ENCODE peak calls at places on chromosome 10, in four cellular contexts. B is Calu3; Z is HFF-Myc; X is activated CD8-positive, alpha-beta T cell treated with anti-CD3 and anti-CD28 coated beads for 36 hours. K is an unnamed sample.

GRCh38 chr10:101566333-101567164 is 21.5 kb downstream of the POLL start:
- DNase-seq in Z (no peak), B (no peak), X (peak), K (peak)

GRCh38 chr10:121804460-121804859 is 123.4 kb downstream of the ATE1 start:
- DNase-seq in Z (no peak), X (no peak), B (no peak), K (no peak)

GRCh38 chr10:101588879-101589278 is 758 bp downstream of the DPCD start:
- DNase-seq in X (no peak), Z (no peak), B (peak), K (no peak)

GRCh38 chr10:26389533-26389932 is 48.6 kb upstream of the APBB1IP start:
- DNase-seq in Z (no peak), B (no peak), X (no peak), K (no peak)

GRCh38 chr10:124193309-124193696 is 99.9 kb upstream of the CHST15 start:
- DNase-seq in X (no peak), B (no peak), Z (no peak), K (no peak)

GRCh38 chr10:36057180-36057579 is 415.1 kb upstream of the FZD8 start:
- DNase-seq in X (no peak), Z (no peak), B (no peak), K (no peak)

GRCh38 chr10:35563266-35563891 is 41.8 kb upstream of the GJD4 start:
- DNase-seq in Z (peak), B (peak), X (peak), K (peak)

GRCh38 chr10:70820976-70821750 is 5.4 kb downstream of the SGPL1 start:
- DNase-seq in X (no peak), B (no peak), Z (no peak), K (no peak)

GRCh38 chr10:90787906-90788491 is 69.8 kb downstream of the HTR7 start:
- DNase-seq in Z (no peak), X (peak), B (peak), K (no peak)

GRCh38 chr10:43795639-43796038 is 147.0 kb upstream of the ZNF32 start:
- DNase-seq in B (no peak), X (no peak), Z (no peak), K (no peak)

GRCh38 chr10:61942997-61943457 is 41.5 kb downstream of the ARID5B start:
- DNase-seq in X (no peak), Z (no peak), B (no peak), K (no peak)

GRCh38 chr10:61919646-61920215 is 18.2 kb downstream of the ARID5B start:
- DNase-seq in B (no peak), Z (no peak), X (no peak), K (no peak)

GRCh38 chr10:28685717-28686116 is 8.4 kb downstream of the BAMBI start:
- DNase-seq in Z (no peak), B (no peak), X (no peak), K (no peak)

GRCh38 chr10:102770792-102771191 is 27.0 kb downstream of the WBP1L start:
- DNase-seq in X (no peak), Z (no peak), B (no peak), K (no peak)

GRCh38 chr10:15585303-15585715 is 134.4 kb downstream of the ITGA8 start:
- DNase-seq in Z (peak), X (peak), B (peak), K (peak)

GRCh38 chr10:112949875-112950507 is at the start of gene TCF7L2:
- DNase-seq in B (peak), X (peak), Z (peak), K (peak)

GRCh38 chr10:12549297-12549696 is 199.9 kb downstream of the CAMK1D start:
- DNase-seq in X (no peak), Z (no peak), B (peak), K (peak)
- TF ChIP-seq CTCF in X (no peak), Z (no peak), B (no peak), K (no peak)

DNA sequence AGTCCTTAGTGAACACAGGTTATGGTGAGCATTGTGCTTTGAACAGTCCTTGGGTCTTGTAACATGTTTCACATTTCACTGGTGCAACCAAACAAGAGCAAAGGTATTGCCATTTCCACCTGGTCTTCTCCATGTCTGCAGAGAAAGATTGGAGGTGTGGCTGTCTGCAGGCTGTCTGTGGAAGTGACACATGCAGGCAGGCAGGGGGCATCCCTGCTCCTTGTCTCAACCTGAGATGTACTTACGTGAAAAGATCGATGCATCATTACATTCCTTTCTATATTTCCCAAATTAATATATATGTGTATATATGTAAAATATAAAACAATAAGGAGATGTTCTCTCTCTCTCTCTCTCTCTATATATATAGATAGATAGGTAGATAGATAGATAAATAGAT is 54.3 kb downstream of the LRRC18 start:
- DNase-seq in X (peak), Z (no peak), B (peak), K (no peak)
- TF ChIP-seq CTCF in X (no peak), Z (peak), B (no peak), K (no peak)

DNA sequence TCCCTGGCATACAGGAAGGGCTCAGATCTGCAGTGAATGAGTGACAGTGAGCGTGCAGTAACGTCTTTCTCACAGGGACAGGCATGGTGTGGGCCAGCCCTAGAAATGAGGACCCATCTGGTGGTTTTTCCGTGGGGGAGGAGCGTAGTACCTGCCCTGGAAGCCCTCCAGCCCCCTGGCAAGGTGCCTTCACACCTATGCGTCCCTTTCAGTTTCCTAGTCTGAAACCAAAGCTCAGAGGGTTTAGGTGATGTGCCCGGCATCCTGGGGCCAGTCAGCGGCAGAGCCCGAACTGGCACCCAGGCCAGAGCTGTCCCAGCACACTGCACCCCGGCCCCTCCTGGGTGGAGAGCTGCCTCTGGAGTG is 4.3 kb downstream of the SPOCK2 start:
- DNase-seq in B (no peak), X (peak), Z (no peak), K (no peak)
- TF ChIP-seq CTCF in B (no peak), X (no peak), Z (no peak), K (no peak)

GRCh38 chr10:6086375-6087233 is 2.2 kb upstream of the RBM17 start:
- DNase-seq in Z (peak), B (peak), X (peak), K (peak)
- TF ChIP-seq CTCF in Z (peak), B (peak), X (peak), K (peak)

GRCh38 chr10:81872206-81872605 is 2.8 kb upstream of the NRG3 start:
- DNase-seq in X (no peak), Z (no peak), B (peak), K (no peak)

GRCh38 chr10:81875680-81876252 is 772 bp downstream of the NRG3 start:
- DNase-seq in B (peak), X (no peak), Z (no peak), K (no peak)

GRCh38 chr10:81873231-81873931 is 1.6 kb upstream of the NRG3 start:
- DNase-seq in Z (no peak), B (no peak), X (no peak), K (no peak)

GRCh38 chr10:81874878-81875679 is at the start of gene NRG3:
- DNase-seq in Z (no peak), B (peak), X (no peak), K (peak)

GRCh38 chr10:81873932-81874816 is 820 bp upstream of the NRG3 start:
- DNase-seq in X (peak), B (peak), Z (no peak), K (peak)
- TF ChIP-seq CTCF in X (no peak), B (no peak), Z (no peak), K (no peak)

DNA sequence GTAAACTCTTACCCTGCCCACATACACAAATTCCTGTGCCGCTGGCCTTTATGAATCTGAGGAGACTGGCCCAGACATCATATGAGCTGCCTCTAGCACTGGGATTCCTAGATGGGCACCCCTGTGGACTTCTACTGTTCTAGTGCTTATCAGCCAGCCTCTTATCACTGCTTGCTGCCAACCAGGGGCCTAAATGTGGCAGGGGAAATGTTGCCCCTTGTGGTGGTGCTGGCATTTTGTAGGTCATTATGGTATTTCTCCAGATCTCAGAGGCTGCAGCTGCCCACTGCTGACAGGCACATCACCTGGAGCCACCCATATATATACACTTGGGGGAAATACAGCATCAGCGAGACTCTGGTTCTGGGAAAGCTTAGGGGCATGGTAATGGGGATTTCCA is 5.4 kb downstream of the SFR1 start:
- DNase-seq in Z (no peak), B (peak), X (peak), K (no peak)
- TF ChIP-seq CTCF in Z (no peak), B (peak), X (peak), K (no peak)

DNA sequence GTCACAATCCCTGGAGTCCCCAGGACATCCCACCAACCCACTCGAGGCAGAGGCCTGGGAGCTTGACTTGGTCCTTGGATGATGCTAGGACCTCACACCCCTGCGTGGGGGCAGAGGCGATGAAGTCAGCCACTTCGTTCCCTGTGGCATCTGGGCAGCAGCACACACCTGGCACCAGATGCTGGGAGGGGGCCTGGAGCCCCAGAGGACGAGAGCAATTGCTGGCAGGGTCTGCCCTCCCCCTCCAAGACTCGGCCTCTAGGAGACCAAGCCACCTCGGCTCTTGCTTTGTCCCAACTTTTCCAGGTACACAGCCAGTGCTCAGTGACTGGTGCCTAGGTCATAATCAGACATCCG is 39.1 kb downstream of the DPYSL4 start:
- DNase-seq in X (no peak), Z (no peak), B (no peak), K (no peak)
- TF ChIP-seq CTCF in X (no peak), Z (no peak), B (no peak), K (no peak)

GRCh38 chr10:48463318-48464003 is 141.4 kb downstream of the ARHGAP22 start:
- DNase-seq in B (no peak), X (no peak), Z (no peak), K (no peak)
- TF ChIP-seq CTCF in B (no peak), X (no peak), Z (no peak), K (no peak)

GRCh38 chr10:49393757-49394156 is 2.1 kb downstream of the DRGX start:
- DNase-seq in Z (no peak), B (no peak), X (no peak), K (no peak)
- TF ChIP-seq CTCF in Z (no peak), B (peak), X (no peak), K (no peak)

K was measured in GM10248.